ENCODE peak calls at places on chromosome 6, in six cellular contexts. R is Panc1; Q is heart left ventricle; F is IMR-90; A is HepG2; X is CD8-positive, alpha-beta T cell. U is an unnamed sample. For H3K4me1, the result is how much of the 10 kb centered on the place peaks cover.

GRCh38 chr6:139584599-139584998 is 210.2 kb upstream of the CITED2 start:
- DNase-seq in R (no peak), Q (no peak), F (no peak), A (peak), X (no peak), U (no peak)

GRCh38 chr6:21994821-21995220 is 302.0 kb downstream of the PRL start:
- DNase-seq in R (no peak), Q (no peak), F (no peak), A (no peak), X (no peak), U (no peak)

GRCh38 chr6:170295519-170296422 is 4.9 kb upstream of the DLL1 start:
- DNase-seq in R (no peak), Q (no peak), F (no peak), A (no peak), X (peak), U (no peak)

GRCh38 chr6:30781362-30781696 is 37.0 kb upstream of the IER3 start:
- DNase-seq in R (no peak), Q (peak), F (no peak), A (no peak), X (no peak), U (no peak)

GRCh38 chr6:100673641-100674040 is 207.5 kb downstream of the ASCC3 start:
- DNase-seq in R (no peak), Q (no peak), F (no peak), A (no peak), X (no peak), U (no peak)

GRCh38 chr6:85677243-85677956 is 34.7 kb upstream of the SYNCRIP start:
- DNase-seq in R (no peak), Q (no peak), F (no peak), A (no peak), X (no peak), U (no peak)

GRCh38 chr6:18632670-18633410 is 245.7 kb downstream of the RNF144B start:
- DNase-seq in R (peak), Q (no peak), F (peak), A (peak), X (no peak), U (no peak)

GRCh38 chr6:98325366-98325765 is 509.0 kb upstream of the POU3F2 start:
- DNase-seq in R (no peak), Q (no peak), F (no peak), A (no peak), X (no peak), U (no peak)

GRCh38 chr6:169248521-169248971 is 5.1 kb downstream of the THBS2 start:
- DNase-seq in R (no peak), Q (no peak), F (no peak), A (no peak), X (no peak), U (no peak)

GRCh38 chr6:142702501-142703460 is 242.2 kb downstream of the HIVEP2 start:
- DNase-seq in R (no peak), Q (peak), F (no peak), A (no peak), X (no peak), U (peak)

GRCh38 chr6:112037783-112038216 is 16.1 kb upstream of the CCN6 start:
- DNase-seq in R (no peak), Q (peak), F (peak), A (no peak), X (peak), U (peak)

GRCh38 chr6:63805808-63806572 is 170.4 kb downstream of the PHF3 start:
- DNase-seq in R (peak), Q (no peak), F (peak), A (peak), X (no peak), U (no peak)

GRCh38 chr6:83590413-83590812 is 78.1 kb downstream of the PRSS35 start:
- DNase-seq in R (no peak), Q (no peak), F (peak), A (no peak), X (no peak), U (no peak)

GRCh38 chr6:107820571-107821261 is 3.4 kb downstream of the SCML4 start:
- DNase-seq in R (no peak), Q (no peak), F (no peak), A (no peak), X (peak), U (no peak)

GRCh38 chr6:5679696-5680494 is 326.8 kb downstream of the NRN1 start:
- DNase-seq in R (no peak), Q (no peak), F (no peak), A (no peak), X (no peak), U (no peak)

GRCh38 chr6:17501442-17501841 is 98.7 kb upstream of the FAM8A1 start:
- DNase-seq in R (no peak), Q (no peak), F (no peak), A (no peak), X (no peak), U (no peak)

GRCh38 chr6:33696538-33697518 is 14.7 kb downstream of the UQCC2 start:
- DNase-seq in R (no peak), Q (peak), F (peak), A (no peak), X (peak), U (no peak)

GRCh38 chr6:85516168-85516567 is 66.3 kb downstream of the NT5E start:
- DNase-seq in R (no peak), Q (no peak), F (peak), A (peak), X (no peak), U (no peak)

GRCh38 chr6:162631546-162631945 is 96.0 kb downstream of the PRKN start:
- DNase-seq in R (no peak), Q (no peak), F (no peak), A (no peak), X (no peak), U (no peak)

GRCh38 chr6:111843347-111844147 is 29.7 kb downstream of the FYN start:
- DNase-seq in R (no peak), Q (no peak), F (no peak), A (peak), X (peak), U (no peak)

GRCh38 chr6:31075528-31075927 is 36.8 kb downstream of the C6orf15 start:
- DNase-seq in R (no peak), Q (no peak), F (peak), A (no peak), X (no peak), U (no peak)

GRCh38 chr6:36204068-36204753 is 7.7 kb downstream of the BRPF3 start:
- DNase-seq in R (no peak), Q (no peak), F (no peak), A (no peak), X (peak), U (no peak)

GRCh38 chr6:41367700-41368099 is 32.3 kb downstream of the NCR2 start:
- DNase-seq in R (no peak), Q (peak), F (peak), A (peak), X (no peak), U (peak)

GRCh38 chr6:82270791-82271392 is 23.3 kb upstream of the IBTK start:
- DNase-seq in R (no peak), Q (no peak), F (peak), A (peak), X (no peak), U (no peak)

GRCh38 chr6:135067891-135068290 is 13.3 kb upstream of the HBS1L start:
- DNase-seq in R (no peak), Q (no peak), F (no peak), A (no peak), X (no peak), U (no peak)

GRCh38 chr6:17473554-17473953 is 80.2 kb downstream of the CAP2 start:
- DNase-seq in R (no peak), Q (no peak), F (no peak), A (no peak), X (no peak), U (no peak)

GRCh38 chr6:128667339-128667858 is 147.0 kb upstream of the PTPRK start:
- DNase-seq in R (no peak), Q (no peak), F (no peak), A (no peak), X (no peak), U (no peak)

GRCh38 chr6:14881399-14881798 is 364.5 kb upstream of the JARID2 start:
- DNase-seq in R (no peak), Q (no peak), F (peak), A (no peak), X (no peak), U (no peak)

GRCh38 chr6:46932526-46932925 is 10.8 kb upstream of the ADGRF5 start:
- DNase-seq in R (no peak), Q (no peak), F (no peak), A (no peak), X (no peak), U (no peak)
- H3K27ac ChIP-seq in R (no peak), Q (peak), F (no peak), A (no peak), X (no peak), U (no peak)

DNA sequence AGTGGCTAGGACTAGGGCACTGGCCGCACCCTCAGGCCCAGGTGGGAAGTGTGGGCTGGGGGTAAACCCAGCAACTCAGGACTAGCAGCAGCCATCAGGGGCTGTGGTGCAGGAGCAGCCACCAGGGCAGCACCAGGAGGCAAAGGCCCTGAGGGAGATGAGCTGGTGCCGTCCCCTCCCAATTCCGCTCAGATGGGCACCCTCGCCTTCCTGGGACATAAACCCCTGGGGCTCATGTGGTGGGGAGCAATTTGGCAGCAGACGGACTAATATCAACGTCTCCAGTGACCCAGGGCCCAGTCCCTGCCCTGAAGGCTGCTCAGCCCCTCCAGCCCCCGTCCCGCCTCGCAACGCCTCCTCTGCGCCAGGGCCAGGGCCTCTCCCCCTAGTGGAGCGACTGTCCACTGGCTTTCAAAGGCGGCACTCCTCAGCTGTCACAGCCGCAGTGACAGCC is 349.7 kb downstream of the ZFAND3 start:
- DNase-seq in R (no peak), Q (no peak), F (no peak), A (no peak), X (no peak), U (no peak)
- TF ChIP-seq CTCF in R (no peak), Q (no peak), F (no peak), A (no peak), X (no peak), U (no peak)

GRCh38 chr6:47810885-47811284 is 29.1 kb downstream of the OPN5 start:
- DNase-seq in R (no peak), Q (no peak), F (no peak), A (peak), X (no peak), U (no peak)
- H3K4me1 ChIP-seq in R (under half), Q (under half), F (under half), A (under half), X (under half), U (under half)

GRCh38 chr6:148513145-148514071 is 170.8 kb downstream of the SASH1 start:
- DNase-seq in R (no peak), Q (peak), F (peak), A (no peak), X (no peak), U (no peak)

GRCh38 chr6:148514091-148514850 is 171.6 kb downstream of the SASH1 start:
- DNase-seq in R (no peak), Q (no peak), F (peak), A (no peak), X (no peak), U (no peak)

GRCh38 chr6:148517518-148517917 is 174.9 kb downstream of the SASH1 start:
- DNase-seq in R (no peak), Q (no peak), F (no peak), A (no peak), X (no peak), U (no peak)

GRCh38 chr6:148518371-148519156 is 175.9 kb downstream of the SASH1 start:
- DNase-seq in R (no peak), Q (peak), F (no peak), A (no peak), X (no peak), U (no peak)

DNA sequence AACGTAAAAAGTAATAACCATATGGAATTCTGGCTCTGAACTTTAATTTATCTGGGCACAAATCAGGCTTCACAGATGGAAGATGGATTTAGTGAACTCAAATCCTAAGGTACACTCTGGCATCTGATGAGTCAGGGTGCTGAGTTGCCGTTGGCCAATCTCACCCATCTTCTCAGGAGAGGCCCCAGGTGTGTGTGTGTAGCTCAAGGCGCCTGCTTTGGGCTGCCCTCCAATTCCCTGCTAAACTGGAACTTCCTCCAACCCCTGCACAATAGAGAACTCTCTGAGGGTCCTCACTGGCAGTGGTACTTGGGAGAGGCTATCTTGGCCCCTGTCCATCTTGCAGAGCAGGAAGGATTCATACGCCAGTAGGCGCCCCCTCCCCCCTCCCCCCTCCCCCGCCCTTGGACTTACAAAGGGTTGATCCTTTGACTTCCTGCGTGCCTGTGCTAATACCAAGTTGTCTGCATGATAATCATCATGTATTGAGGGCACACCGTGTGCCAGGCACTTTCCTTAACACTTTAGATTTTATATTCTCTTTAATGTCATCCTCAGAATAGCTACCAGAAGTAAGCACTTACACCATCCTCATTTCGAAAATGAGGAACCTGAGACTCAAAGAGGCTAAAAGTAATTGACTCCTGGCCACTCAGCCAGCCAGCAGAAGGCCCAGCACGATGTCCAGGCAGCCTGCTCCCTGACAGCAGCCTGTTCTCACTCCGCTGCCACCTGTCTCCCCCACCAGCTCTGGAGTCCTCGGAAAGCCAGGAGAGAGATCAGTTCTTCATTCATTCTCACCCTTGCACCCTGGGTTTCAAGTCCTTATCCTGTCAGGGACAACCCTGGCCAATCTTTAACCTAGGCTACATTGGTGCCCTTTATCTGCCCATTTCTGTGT is 173.7 kb downstream of the SASH1 start:
- DNase-seq in R (no peak), Q (no peak), F (no peak), A (no peak), X (no peak), U (no peak)
- H3K27ac ChIP-seq in R (no peak), Q (no peak), F (no peak), A (no peak), X (no peak), U (no peak)

DNA sequence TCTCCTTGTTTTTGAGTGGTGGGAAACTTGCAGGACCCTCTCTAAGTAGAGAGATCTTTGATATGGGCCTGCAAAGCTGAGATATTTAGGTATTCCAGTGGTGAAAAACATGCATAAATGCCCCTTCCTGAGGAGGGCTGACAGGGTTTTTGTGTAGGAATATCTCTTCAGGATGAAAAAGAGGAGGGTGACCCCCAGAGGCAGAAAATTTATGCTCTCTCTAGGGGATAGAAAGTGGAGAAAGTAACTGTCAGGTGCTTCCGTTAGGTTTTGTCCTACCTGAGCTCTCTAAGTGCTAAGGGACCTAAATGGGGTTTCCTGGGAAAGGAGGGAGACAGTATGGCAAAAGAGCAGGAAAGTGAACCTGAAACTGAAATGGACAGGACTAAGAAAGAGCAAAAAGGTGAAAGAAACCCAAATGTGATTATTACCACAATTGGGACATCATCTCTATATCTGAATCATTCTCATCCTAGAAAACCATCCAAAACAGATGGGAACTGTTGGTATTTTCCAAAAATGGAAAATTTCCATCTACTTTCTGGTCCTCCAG is 2.0 kb downstream of the COL19A1 start:
- DNase-seq in R (no peak), Q (no peak), F (no peak), A (no peak), X (no peak), U (no peak)
- TF ChIP-seq CTCF in R (peak), Q (no peak), F (no peak), A (no peak), X (no peak), U (no peak)

GRCh38 chr6:28771401-28772267 is 152.2 kb downstream of the TRIM27 start:
- DNase-seq in R (no peak), Q (no peak), F (no peak), A (no peak), X (no peak), U (no peak)

GRCh38 chr6:28770732-28771131 is 153.1 kb downstream of the TRIM27 start:
- DNase-seq in R (no peak), Q (no peak), F (no peak), A (no peak), X (no peak), U (no peak)

GRCh38 chr6:28767691-28768090 is 156.1 kb downstream of the TRIM27 start:
- DNase-seq in R (no peak), Q (no peak), F (no peak), A (no peak), X (no peak), U (no peak)

GRCh38 chr6:28768187-28768913 is 155.4 kb downstream of the TRIM27 start:
- DNase-seq in R (no peak), Q (no peak), F (no peak), A (no peak), X (no peak), U (no peak)

GRCh38 chr6:28769626-28770402 is 154.0 kb downstream of the TRIM27 start:
- DNase-seq in R (no peak), Q (no peak), F (peak), A (no peak), X (no peak), U (no peak)
- H3K4me1 ChIP-seq in R (under half), Q (under half), F (under half), A (under half), X (under half), U (under half)

DNA sequence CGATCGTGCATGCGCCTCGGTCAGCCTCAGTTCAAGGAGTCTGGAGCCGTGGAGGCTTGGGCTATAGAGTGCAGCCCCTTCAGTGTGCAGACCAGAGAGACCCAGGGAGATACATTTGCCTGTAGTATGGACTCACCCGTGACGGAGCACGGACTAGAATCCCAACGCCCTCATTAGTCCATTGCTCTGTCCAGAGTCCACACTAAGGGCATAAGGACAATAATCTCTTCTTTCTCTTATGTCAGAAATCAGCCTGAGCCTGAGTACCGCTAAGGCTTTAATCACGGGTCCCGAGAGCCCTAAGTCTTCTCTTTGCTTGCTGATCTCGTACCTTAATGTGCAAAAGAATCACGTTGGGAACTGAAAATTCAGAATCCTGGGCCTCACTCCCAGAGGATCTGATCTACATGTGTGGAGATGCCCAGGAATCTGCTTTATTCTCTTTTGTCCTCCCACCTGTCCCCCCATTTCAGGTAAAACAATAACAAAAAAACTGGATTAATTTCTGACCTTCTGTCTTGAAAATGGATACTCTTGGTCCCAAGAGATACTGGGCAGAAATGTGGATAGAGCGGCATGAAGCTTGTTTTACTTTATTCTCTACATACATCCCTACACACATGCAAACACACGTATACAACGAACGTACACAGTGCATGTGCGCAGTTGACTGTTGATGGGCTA is 671 bp downstream of the BPHL start:
- DNase-seq in R (no peak), Q (no peak), F (peak), A (peak), X (peak), U (peak)
- H3K27ac ChIP-seq in R (peak), Q (peak), F (peak), A (peak), X (peak), U (peak)